ENCODE peak calls at places on chromosomes 6 and 20, in nine cellular contexts. U is spleen, O is COR-L47, J is occipital lobe, G is sciatic nerve, X is IMR-90, H is D341Med, L is astrocyte of the cerebellum, D is NCI-H510A treated with DMSO at 0.1 percent for 48 hours. N is an unnamed sample.

GRCh38 chr6:133242761-133243590 is 1.8 kb downstream of the EYA4 start:
- DNase-seq in U (no peak), O (no peak), J (no peak), G (no peak), X (peak), H (peak), L (no peak), D (no peak), N (no peak)

GRCh38 chr6:4672772-4673171 is 103.4 kb upstream of the CDYL start:
- DNase-seq in U (no peak), O (no peak), J (no peak), G (no peak), X (peak), H (no peak), L (no peak), D (no peak), N (no peak)

GRCh38 chr6:107641500-107641931 is 151.6 kb downstream of the SOBP start:
- DNase-seq in U (no peak), O (no peak), J (no peak), G (no peak), X (no peak), H (no peak), L (no peak), D (no peak), N (no peak)

GRCh38 chr6:166595061-166595780 is 8.7 kb upstream of the RAMACL start:
- DNase-seq in U (no peak), O (no peak), J (no peak), G (no peak), X (peak), H (no peak), L (peak), D (no peak), N (no peak)

GRCh38 chr6:158633127-158633526 is 11.4 kb downstream of the DYNLT1 start:
- DNase-seq in U (no peak), O (no peak), J (no peak), G (no peak), X (no peak), H (no peak), L (no peak), D (no peak), N (no peak)

GRCh38 chr6:15522427-15522826 is 140.4 kb downstream of the DTNBP1 start:
- DNase-seq in U (peak), O (no peak), J (no peak), G (no peak), X (no peak), H (peak), L (no peak), D (no peak), N (no peak)

GRCh38 chr20:35739294-35740163 is 2.5 kb downstream of the RBM39 start:
- DNase-seq in U (no peak), O (peak), J (no peak), G (no peak), X (peak), H (no peak), L (no peak), D (no peak), N (no peak)

GRCh38 chr6:135310291-135310690 is 129.2 kb downstream of the MYB start:
- DNase-seq in U (no peak), O (no peak), J (no peak), G (no peak), X (no peak), H (no peak), L (no peak), D (no peak), N (no peak)

GRCh38 chr6:47485491-47486135 is 8.0 kb downstream of the CD2AP start:
- DNase-seq in U (no peak), O (no peak), J (no peak), G (no peak), X (no peak), H (no peak), L (no peak), D (no peak), N (no peak)

GRCh38 chr6:148364056-148364844 is 21.6 kb downstream of the SASH1 start:
- DNase-seq in U (no peak), O (no peak), J (no peak), G (no peak), X (peak), H (no peak), L (no peak), D (no peak), N (no peak)

GRCh38 chr20:62845818-62846527 is 15.6 kb downstream of the TCFL5 start:
- DNase-seq in U (no peak), O (no peak), J (peak), G (no peak), X (peak), H (peak), L (no peak), D (no peak), N (no peak)

GRCh38 chr6:87407531-87407895 is 259 bp upstream of the CFAP206 start:
- DNase-seq in U (no peak), O (peak), J (no peak), G (peak), X (peak), H (no peak), L (no peak), D (peak), N (no peak)

GRCh38 chr6:33613794-33614166 is 7.3 kb upstream of the ITPR3 start:
- DNase-seq in U (no peak), O (no peak), J (no peak), G (peak), X (peak), H (no peak), L (no peak), D (no peak), N (no peak)

GRCh38 chr20:11902264-11902663 is 15.4 kb upstream of the BTBD3 start:
- DNase-seq in U (no peak), O (no peak), J (no peak), G (no peak), X (peak), H (no peak), L (peak), D (no peak), N (peak)

GRCh38 chr6:133724726-133725125 is 164.2 kb upstream of the TCF21 start:
- DNase-seq in U (no peak), O (no peak), J (no peak), G (no peak), X (peak), H (no peak), L (peak), D (no peak), N (no peak)

GRCh38 chr20:32984196-32984595 is 20.0 kb downstream of the SUN5 start:
- DNase-seq in U (peak), O (no peak), J (peak), G (no peak), X (no peak), H (no peak), L (no peak), D (peak), N (no peak)

GRCh38 chr20:51705400-51705799 is 62.8 kb downstream of the ATP9A start:
- DNase-seq in U (no peak), O (no peak), J (no peak), G (no peak), X (no peak), H (no peak), L (no peak), D (no peak), N (no peak)

GRCh38 chr20:51592564-51592963 is 50.0 kb upstream of the NFATC2 start:
- DNase-seq in U (no peak), O (no peak), J (no peak), G (no peak), X (no peak), H (no peak), L (no peak), D (no peak), N (no peak)

GRCh38 chr20:45037050-45037449 is 63.9 kb downstream of the KCNS1 start:
- DNase-seq in U (no peak), O (no peak), J (no peak), G (no peak), X (peak), H (no peak), L (no peak), D (no peak), N (no peak)

GRCh38 chr20:57790176-57790575 is 80.4 kb upstream of the PMEPA1 start:
- DNase-seq in U (peak), O (no peak), J (no peak), G (peak), X (no peak), H (no peak), L (no peak), D (no peak), N (no peak)

GRCh38 chr6:150297327-150298028 is 71.3 kb upstream of the IYD start:
- DNase-seq in U (no peak), O (no peak), J (no peak), G (no peak), X (no peak), H (no peak), L (peak), D (no peak), N (no peak)

GRCh38 chr6:57305112-57305511 is 12.3 kb upstream of the PRIM2 start:
- DNase-seq in U (no peak), O (no peak), J (no peak), G (no peak), X (no peak), H (no peak), L (no peak), D (no peak), N (no peak)

GRCh38 chr6:101534821-101535220 is 141.3 kb downstream of the GRIK2 start:
- DNase-seq in U (no peak), O (no peak), J (no peak), G (no peak), X (peak), H (no peak), L (no peak), D (no peak), N (no peak)

GRCh38 chr6:106084106-106084963 is 1.8 kb upstream of the PRDM1 start:
- DNase-seq in U (no peak), O (peak), J (no peak), G (no peak), X (peak), H (peak), L (peak), D (peak), N (no peak)

GRCh38 chr6:14231071-14231483 is 113.5 kb downstream of the CD83 start:
- DNase-seq in U (no peak), O (no peak), J (no peak), G (no peak), X (no peak), H (no peak), L (no peak), D (no peak), N (no peak)

N was measured in brain pericyte.